ENCODE peak calls at places on chromosome 7, in eight cellular contexts. One of them, this sample, is unnamed.

GRCh38 chr7:134315679-134316538 is 821 bp downstream of the SLC35B4 start:
- DNase-seq in non-pigmented ciliary epithelial cell: no peak
- DNase-seq in effector memory CD4-positive, alpha-beta T cell: no peak
- DNase-seq in HCT116: no peak
- DNase-seq in activated B cell treated with CpG ODN at 0.5 μM for 24 hours: no peak
- DNase-seq in kidney epithelial cell: no peak
- DNase-seq in lower leg skin: no peak
- DNase-seq in fibroblast of the aortic adventitia: peak
- DNase-seq in this sample: no peak

GRCh38 chr7:46752881-46753366 is 829.0 kb downstream of the TNS3 start:
- DNase-seq in fibroblast of the aortic adventitia: peak
- DNase-seq in lower leg skin: no peak
- DNase-seq in activated B cell treated with CpG ODN at 0.5 μM for 24 hours: no peak
- DNase-seq in kidney epithelial cell: peak
- DNase-seq in HCT116: peak
- DNase-seq in non-pigmented ciliary epithelial cell: peak
- DNase-seq in effector memory CD4-positive, alpha-beta T cell: no peak
- DNase-seq in this sample: no peak

GRCh38 chr7:112414855-112415490 is 35.3 kb upstream of the IFRD1 start:
- DNase-seq in HCT116: peak
- DNase-seq in kidney epithelial cell: no peak
- DNase-seq in lower leg skin: no peak
- DNase-seq in effector memory CD4-positive, alpha-beta T cell: no peak
- DNase-seq in fibroblast of the aortic adventitia: peak
- DNase-seq in activated B cell treated with CpG ODN at 0.5 μM for 24 hours: no peak
- DNase-seq in non-pigmented ciliary epithelial cell: no peak
- DNase-seq in this sample: no peak

GRCh38 chr7:25025218-25025671 is 45.3 kb upstream of the OSBPL3 start:
- DNase-seq in activated B cell treated with CpG ODN at 0.5 μM for 24 hours: no peak
- DNase-seq in fibroblast of the aortic adventitia: peak
- DNase-seq in effector memory CD4-positive, alpha-beta T cell: no peak
- DNase-seq in non-pigmented ciliary epithelial cell: peak
- DNase-seq in HCT116: no peak
- DNase-seq in kidney epithelial cell: peak
- DNase-seq in lower leg skin: no peak
- DNase-seq in this sample: no peak

GRCh38 chr7:75033064-75033463 is 40.5 kb downstream of the RCC1L start:
- DNase-seq in non-pigmented ciliary epithelial cell: no peak
- DNase-seq in fibroblast of the aortic adventitia: no peak
- DNase-seq in kidney epithelial cell: no peak
- DNase-seq in effector memory CD4-positive, alpha-beta T cell: no peak
- DNase-seq in activated B cell treated with CpG ODN at 0.5 μM for 24 hours: no peak
- DNase-seq in HCT116: no peak
- DNase-seq in lower leg skin: no peak
- DNase-seq in this sample: no peak

GRCh38 chr7:41977165-41977651 is 259.8 kb downstream of the GLI3 start:
- DNase-seq in activated B cell treated with CpG ODN at 0.5 μM for 24 hours: no peak
- DNase-seq in kidney epithelial cell: no peak
- DNase-seq in lower leg skin: no peak
- DNase-seq in HCT116: peak
- DNase-seq in fibroblast of the aortic adventitia: peak
- DNase-seq in effector memory CD4-positive, alpha-beta T cell: no peak
- DNase-seq in non-pigmented ciliary epithelial cell: no peak
- DNase-seq in this sample: no peak

GRCh38 chr7:91247497-91247896 is 16.7 kb upstream of the FZD1 start:
- DNase-seq in activated B cell treated with CpG ODN at 0.5 μM for 24 hours: no peak
- DNase-seq in HCT116: no peak
- DNase-seq in effector memory CD4-positive, alpha-beta T cell: no peak
- DNase-seq in non-pigmented ciliary epithelial cell: no peak
- DNase-seq in kidney epithelial cell: no peak
- DNase-seq in fibroblast of the aortic adventitia: no peak
- DNase-seq in lower leg skin: no peak
- DNase-seq in this sample: no peak

GRCh38 chr7:137696376-137696775 is 150.4 kb downstream of the DGKI start:
- DNase-seq in fibroblast of the aortic adventitia: no peak
- DNase-seq in activated B cell treated with CpG ODN at 0.5 μM for 24 hours: no peak
- DNase-seq in HCT116: no peak
- DNase-seq in lower leg skin: no peak
- DNase-seq in kidney epithelial cell: no peak
- DNase-seq in non-pigmented ciliary epithelial cell: no peak
- DNase-seq in effector memory CD4-positive, alpha-beta T cell: no peak
- DNase-seq in this sample: no peak

GRCh38 chr7:151756076-151756731 is 120.7 kb downstream of the PRKAG2 start:
- DNase-seq in effector memory CD4-positive, alpha-beta T cell: peak
- DNase-seq in lower leg skin: no peak
- DNase-seq in non-pigmented ciliary epithelial cell: no peak
- DNase-seq in fibroblast of the aortic adventitia: no peak
- DNase-seq in activated B cell treated with CpG ODN at 0.5 μM for 24 hours: no peak
- DNase-seq in HCT116: peak
- DNase-seq in kidney epithelial cell: peak
- DNase-seq in this sample: peak

GRCh38 chr7:2701832-2702593 is 14.0 kb downstream of the AMZ1 start:
- DNase-seq in lower leg skin: peak
- DNase-seq in kidney epithelial cell: no peak
- DNase-seq in HCT116: no peak
- DNase-seq in non-pigmented ciliary epithelial cell: no peak
- DNase-seq in effector memory CD4-positive, alpha-beta T cell: no peak
- DNase-seq in fibroblast of the aortic adventitia: peak
- DNase-seq in activated B cell treated with CpG ODN at 0.5 μM for 24 hours: no peak
- DNase-seq in this sample: peak

GRCh38 chr7:4527988-4528641 is 154.0 kb upstream of the FOXK1 start:
- DNase-seq in effector memory CD4-positive, alpha-beta T cell: no peak
- DNase-seq in kidney epithelial cell: no peak
- DNase-seq in activated B cell treated with CpG ODN at 0.5 μM for 24 hours: no peak
- DNase-seq in lower leg skin: no peak
- DNase-seq in non-pigmented ciliary epithelial cell: no peak
- DNase-seq in HCT116: peak
- DNase-seq in fibroblast of the aortic adventitia: no peak
- DNase-seq in this sample: no peak

GRCh38 chr7:156764016-156764669 is 123.6 kb downstream of the RNF32 start:
- DNase-seq in kidney epithelial cell: peak
- DNase-seq in non-pigmented ciliary epithelial cell: peak
- DNase-seq in lower leg skin: no peak
- DNase-seq in fibroblast of the aortic adventitia: peak
- DNase-seq in effector memory CD4-positive, alpha-beta T cell: no peak
- DNase-seq in activated B cell treated with CpG ODN at 0.5 μM for 24 hours: no peak
- DNase-seq in HCT116: peak
- DNase-seq in this sample: peak

GRCh38 chr7:2542011-2542923 is 13.1 kb downstream of the BRAT1 start:
- DNase-seq in effector memory CD4-positive, alpha-beta T cell: no peak
- DNase-seq in activated B cell treated with CpG ODN at 0.5 μM for 24 hours: no peak
- DNase-seq in fibroblast of the aortic adventitia: no peak
- DNase-seq in lower leg skin: no peak
- DNase-seq in kidney epithelial cell: no peak
- DNase-seq in non-pigmented ciliary epithelial cell: no peak
- DNase-seq in HCT116: no peak
- DNase-seq in this sample: no peak

GRCh38 chr7:6106140-6106904 is 75.1 kb downstream of the ANKRD61 start:
- DNase-seq in HCT116: peak
- DNase-seq in lower leg skin: peak
- DNase-seq in activated B cell treated with CpG ODN at 0.5 μM for 24 hours: no peak
- DNase-seq in kidney epithelial cell: no peak
- DNase-seq in non-pigmented ciliary epithelial cell: no peak
- DNase-seq in fibroblast of the aortic adventitia: peak
- DNase-seq in effector memory CD4-positive, alpha-beta T cell: peak
- DNase-seq in this sample: no peak

GRCh38 chr7:5701085-5701914 is 80.2 kb downstream of the RNF216 start:
- DNase-seq in lower leg skin: no peak
- DNase-seq in fibroblast of the aortic adventitia: no peak
- DNase-seq in activated B cell treated with CpG ODN at 0.5 μM for 24 hours: no peak
- DNase-seq in kidney epithelial cell: no peak
- DNase-seq in effector memory CD4-positive, alpha-beta T cell: peak
- DNase-seq in non-pigmented ciliary epithelial cell: no peak
- DNase-seq in HCT116: no peak
- DNase-seq in this sample: no peak

GRCh38 chr7:46916581-46916980 is 665.3 kb downstream of the TNS3 start:
- DNase-seq in HCT116: no peak
- DNase-seq in activated B cell treated with CpG ODN at 0.5 μM for 24 hours: no peak
- DNase-seq in fibroblast of the aortic adventitia: no peak
- DNase-seq in kidney epithelial cell: no peak
- DNase-seq in lower leg skin: no peak
- DNase-seq in effector memory CD4-positive, alpha-beta T cell: no peak
- DNase-seq in non-pigmented ciliary epithelial cell: no peak
- DNase-seq in this sample: no peak

GRCh38 chr7:44193011-44193802 is 4.0 kb upstream of the GCK start:
- DNase-seq in activated B cell treated with CpG ODN at 0.5 μM for 24 hours: no peak
- DNase-seq in effector memory CD4-positive, alpha-beta T cell: no peak
- DNase-seq in kidney epithelial cell: no peak
- DNase-seq in fibroblast of the aortic adventitia: no peak
- DNase-seq in non-pigmented ciliary epithelial cell: no peak
- DNase-seq in lower leg skin: peak
- DNase-seq in HCT116: no peak
- DNase-seq in this sample: no peak

GRCh38 chr7:39357648-39358047 is 208.6 kb upstream of the YAE1 start:
- DNase-seq in non-pigmented ciliary epithelial cell: no peak
- DNase-seq in activated B cell treated with CpG ODN at 0.5 μM for 24 hours: no peak
- DNase-seq in kidney epithelial cell: no peak
- DNase-seq in lower leg skin: no peak
- DNase-seq in HCT116: peak
- DNase-seq in fibroblast of the aortic adventitia: no peak
- DNase-seq in effector memory CD4-positive, alpha-beta T cell: no peak
- DNase-seq in this sample: no peak

GRCh38 chr7:64630496-64630895 is 35.4 kb upstream of the ZNF107 start:
- DNase-seq in activated B cell treated with CpG ODN at 0.5 μM for 24 hours: no peak
- DNase-seq in effector memory CD4-positive, alpha-beta T cell: no peak
- DNase-seq in non-pigmented ciliary epithelial cell: no peak
- DNase-seq in HCT116: peak
- DNase-seq in lower leg skin: peak
- DNase-seq in fibroblast of the aortic adventitia: peak
- DNase-seq in kidney epithelial cell: no peak
- DNase-seq in this sample: no peak

GRCh38 chr7:7498881-7499280 is 36.8 kb downstream of the COL28A1 start:
- DNase-seq in kidney epithelial cell: no peak
- DNase-seq in HCT116: no peak
- DNase-seq in effector memory CD4-positive, alpha-beta T cell: no peak
- DNase-seq in lower leg skin: no peak
- DNase-seq in activated B cell treated with CpG ODN at 0.5 μM for 24 hours: no peak
- DNase-seq in non-pigmented ciliary epithelial cell: no peak
- DNase-seq in fibroblast of the aortic adventitia: no peak
- DNase-seq in this sample: no peak

GRCh38 chr7:22980422-22980821 is 33.5 kb downstream of the HYCC1 start:
- DNase-seq in fibroblast of the aortic adventitia: peak
- DNase-seq in non-pigmented ciliary epithelial cell: peak
- DNase-seq in effector memory CD4-positive, alpha-beta T cell: no peak
- DNase-seq in kidney epithelial cell: peak
- DNase-seq in HCT116: no peak
- DNase-seq in lower leg skin: no peak
- DNase-seq in activated B cell treated with CpG ODN at 0.5 μM for 24 hours: no peak
- DNase-seq in this sample: no peak

GRCh38 chr7:38950309-38950708 is 27.4 kb upstream of the POU6F2 start:
- DNase-seq in effector memory CD4-positive, alpha-beta T cell: no peak
- DNase-seq in activated B cell treated with CpG ODN at 0.5 μM for 24 hours: no peak
- DNase-seq in HCT116: no peak
- DNase-seq in non-pigmented ciliary epithelial cell: no peak
- DNase-seq in fibroblast of the aortic adventitia: peak
- DNase-seq in lower leg skin: no peak
- DNase-seq in kidney epithelial cell: no peak
- DNase-seq in this sample: no peak

GRCh38 chr7:20288036-20288435 is 42.7 kb upstream of the ITGB8 start:
- DNase-seq in fibroblast of the aortic adventitia: peak
- DNase-seq in lower leg skin: no peak
- DNase-seq in effector memory CD4-positive, alpha-beta T cell: no peak
- DNase-seq in non-pigmented ciliary epithelial cell: no peak
- DNase-seq in activated B cell treated with CpG ODN at 0.5 μM for 24 hours: no peak
- DNase-seq in HCT116: no peak
- DNase-seq in kidney epithelial cell: no peak
- DNase-seq in this sample: no peak

GRCh38 chr7:100102950-100103840 is 1.8 kb downstream of the AP4M1 start:
- DNase-seq in activated B cell treated with CpG ODN at 0.5 μM for 24 hours: no peak
- DNase-seq in fibroblast of the aortic adventitia: peak
- DNase-seq in lower leg skin: no peak
- DNase-seq in non-pigmented ciliary epithelial cell: peak
- DNase-seq in effector memory CD4-positive, alpha-beta T cell: no peak
- DNase-seq in kidney epithelial cell: no peak
- DNase-seq in HCT116: no peak
- DNase-seq in this sample: no peak

This sample was measured in adrenal gland.